ENCODE peak calls at places on chromosomes 7 and 10, in five cellular contexts. N is right lobe of liver, Y is K562, L is cardiac muscle cell, O is IMR-90. K is an unnamed sample.

GRCh38 chr7:17917842-17918241 is 22.5 kb downstream of the SNX13 start:
- DNase-seq in N (no peak), Y (no peak), L (no peak), O (no peak), K (no peak)

GRCh38 chr7:38831262-38831661 is 77.7 kb downstream of the VPS41 start:
- DNase-seq in N (no peak), Y (no peak), L (no peak), O (no peak), K (no peak)

GRCh38 chr10:6347391-6347951 is 144.7 kb downstream of the PFKFB3 start:
- DNase-seq in N (no peak), Y (no peak), L (no peak), O (peak; percentile 7), K (no peak)

GRCh38 chr7:513521-514166 is 6.0 kb downstream of the PDGFA start:
- DNase-seq in N (no peak), Y (no peak), L (no peak), O (peak; percentile 54), K (no peak)

GRCh38 chr10:112585052-112585451 is 138.0 kb downstream of the VTI1A start:
- DNase-seq in N (no peak), Y (no peak), L (no peak), O (peak; percentile 37), K (no peak)

GRCh38 chr10:21195149-21195731 is 298.1 kb upstream of the NEBL start:
- DNase-seq in N (no peak), Y (no peak), L (no peak), O (no peak), K (no peak)

GRCh38 chr7:43716598-43716997 is 12.7 kb downstream of the COA1 start:
- DNase-seq in N (no peak), Y (no peak), L (no peak), O (no peak), K (no peak)

GRCh38 chr7:98086231-98086855 is 20.3 kb upstream of the LMTK2 start:
- DNase-seq in N (peak; percentile 61), Y (no peak), L (no peak), O (no peak), K (peak; percentile 93)

GRCh38 chr10:16809074-16809718 is 8.0 kb downstream of the RSU1 start:
- DNase-seq in N (peak; percentile 35), Y (peak; percentile 58), L (peak; percentile 28), O (peak; percentile 36), K (peak; percentile 64)

GRCh38 chr7:46368871-46369270 is 447.8 kb upstream of the IGFBP3 start:
- DNase-seq in N (no peak), Y (no peak), L (no peak), O (no peak), K (no peak)

GRCh38 chr10:48517911-48518321 is 87.0 kb downstream of the ARHGAP22 start:
- DNase-seq in N (no peak), Y (no peak), L (no peak), O (no peak), K (peak; percentile 44)

GRCh38 chr10:29949411-29950011 is 109.9 kb downstream of the JCAD start:
- DNase-seq in N (no peak), Y (no peak), L (no peak), O (peak; percentile 98), K (no peak)

GRCh38 chr7:83072576-83073517 is 89.8 kb downstream of the PCLO start:
- DNase-seq in N (no peak), Y (no peak), L (peak; percentile 12), O (no peak), K (no peak)

GRCh38 chr7:112204072-112204775 is 2.0 kb downstream of the DOCK4 start:
- DNase-seq in N (no peak), Y (no peak), L (no peak), O (no peak), K (no peak)

GRCh38 chr10:6755891-6756460 is 175.9 kb upstream of the PRKCQ start:
- DNase-seq in N (no peak), Y (no peak), L (no peak), O (peak; percentile 87), K (no peak)

GRCh38 chr7:70627488-70627887 is 504.5 kb upstream of the GALNT17 start:
- DNase-seq in N (no peak), Y (no peak), L (no peak), O (no peak), K (no peak)

GRCh38 chr10:3514691-3515090 is 270.3 kb downstream of the KLF6 start:
- DNase-seq in N (no peak), Y (no peak), L (no peak), O (no peak), K (no peak)

GRCh38 chr10:3511483-3511882 is 273.5 kb downstream of the KLF6 start:
- DNase-seq in N (no peak), Y (no peak), L (peak; percentile 22), O (no peak), K (no peak)

GRCh38 chr10:3509355-3509754 is 275.7 kb downstream of the KLF6 start:
- DNase-seq in N (no peak), Y (no peak), L (no peak), O (no peak), K (no peak)

GRCh38 chr10:3510741-3511140 is 274.3 kb downstream of the KLF6 start:
- DNase-seq in N (no peak), Y (no peak), L (no peak), O (no peak), K (peak; percentile 40)

DNA sequence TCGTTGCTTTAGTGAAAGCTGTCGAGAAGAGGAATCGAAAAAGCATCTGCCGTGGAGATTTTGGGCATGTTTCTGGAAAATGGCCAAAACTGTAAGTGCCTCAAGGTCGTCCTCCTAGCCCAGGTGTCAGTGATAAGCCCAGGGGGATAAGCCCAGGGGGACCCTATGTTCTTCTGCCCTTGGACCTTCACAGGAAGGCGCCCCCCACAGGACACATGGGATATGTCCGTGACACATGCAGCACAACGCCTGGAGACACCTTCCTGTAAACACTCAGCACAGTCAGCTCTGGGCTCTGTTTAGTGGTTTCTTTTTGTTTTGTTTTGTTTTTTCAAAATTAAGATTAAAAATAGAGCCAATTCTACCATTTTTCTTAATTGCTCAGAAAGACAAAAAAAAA is 272.7 kb downstream of the KLF6 start:
- DNase-seq in N (no peak), Y (no peak), L (no peak), O (no peak), K (no peak)
- TF ChIP-seq CTCF in N (no peak), Y (no peak), L (peak; percentile 12), O (no peak), K (no peak)

DNA sequence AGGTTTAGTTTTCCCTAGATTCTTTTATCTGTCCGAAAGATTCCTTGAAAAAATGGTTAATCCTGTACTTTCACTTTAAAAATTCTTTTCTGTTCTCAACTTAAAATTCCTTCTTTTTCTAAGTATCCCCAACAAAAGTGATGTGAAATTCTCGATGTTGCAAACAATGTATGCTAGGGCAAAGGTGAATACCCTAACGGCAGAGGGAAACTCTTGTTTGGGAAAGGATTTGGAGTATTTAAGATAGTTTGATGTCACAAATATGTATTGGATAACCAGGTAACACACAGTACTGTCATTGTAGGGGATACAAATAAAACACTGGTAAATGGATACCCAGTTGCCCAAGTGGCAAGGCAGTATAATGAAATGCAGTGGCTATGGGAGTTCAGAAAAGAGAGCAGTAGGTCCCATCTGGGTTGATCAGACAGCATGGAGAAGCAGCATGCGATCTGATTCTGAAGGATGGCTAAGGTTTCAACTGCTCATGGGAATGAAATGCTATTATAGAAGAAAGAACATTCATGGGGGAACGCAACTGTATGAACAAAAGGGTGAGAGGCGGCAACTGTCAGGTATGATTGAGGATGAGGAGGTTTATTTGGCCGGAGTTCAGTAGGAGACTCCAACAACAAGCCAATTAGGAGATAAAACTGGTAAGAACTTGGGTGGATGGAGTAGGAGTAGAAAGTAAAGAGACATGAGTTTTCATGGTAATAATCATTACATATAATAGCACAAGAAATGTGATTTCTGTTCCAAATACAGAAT is 3.2 kb upstream of the EPC1 start:
- DNase-seq in N (no peak), Y (no peak), L (no peak), O (no peak), K (no peak)
- H3K27ac ChIP-seq in N (no peak overlapping the region), Y (no peak overlapping the region), L (no peak overlapping the region), O (no peak overlapping the region), K (no peak overlapping the region)

GRCh38 chr10:8213735-8214134 is 159.2 kb downstream of the GATA3 start:
- DNase-seq in N (no peak), Y (no peak), L (no peak), O (no peak), K (no peak)
- TF ChIP-seq CTCF in N (no peak), Y (no peak), L (no peak), O (no peak), K (no peak)

GRCh38 chr7:22722596-22722995 is 4.4 kb upstream of the IL6 start:
- DNase-seq in N (no peak), Y (no peak), L (no peak), O (no peak), K (no peak)

GRCh38 chr7:22723642-22724041 is 3.4 kb upstream of the IL6 start:
- DNase-seq in N (no peak), Y (peak; percentile 2), L (no peak), O (no peak), K (no peak)

GRCh38 chr7:22723171-22723601 is 3.8 kb upstream of the IL6 start:
- DNase-seq in N (peak; percentile 83), Y (peak; percentile 8), L (peak; percentile 46), O (peak; percentile 47), K (no peak)

GRCh38 chr7:22718911-22719420 is 8.0 kb upstream of the IL6 start:
- DNase-seq in N (no peak), Y (peak; percentile 4), L (no peak), O (no peak), K (no peak)

DNA sequence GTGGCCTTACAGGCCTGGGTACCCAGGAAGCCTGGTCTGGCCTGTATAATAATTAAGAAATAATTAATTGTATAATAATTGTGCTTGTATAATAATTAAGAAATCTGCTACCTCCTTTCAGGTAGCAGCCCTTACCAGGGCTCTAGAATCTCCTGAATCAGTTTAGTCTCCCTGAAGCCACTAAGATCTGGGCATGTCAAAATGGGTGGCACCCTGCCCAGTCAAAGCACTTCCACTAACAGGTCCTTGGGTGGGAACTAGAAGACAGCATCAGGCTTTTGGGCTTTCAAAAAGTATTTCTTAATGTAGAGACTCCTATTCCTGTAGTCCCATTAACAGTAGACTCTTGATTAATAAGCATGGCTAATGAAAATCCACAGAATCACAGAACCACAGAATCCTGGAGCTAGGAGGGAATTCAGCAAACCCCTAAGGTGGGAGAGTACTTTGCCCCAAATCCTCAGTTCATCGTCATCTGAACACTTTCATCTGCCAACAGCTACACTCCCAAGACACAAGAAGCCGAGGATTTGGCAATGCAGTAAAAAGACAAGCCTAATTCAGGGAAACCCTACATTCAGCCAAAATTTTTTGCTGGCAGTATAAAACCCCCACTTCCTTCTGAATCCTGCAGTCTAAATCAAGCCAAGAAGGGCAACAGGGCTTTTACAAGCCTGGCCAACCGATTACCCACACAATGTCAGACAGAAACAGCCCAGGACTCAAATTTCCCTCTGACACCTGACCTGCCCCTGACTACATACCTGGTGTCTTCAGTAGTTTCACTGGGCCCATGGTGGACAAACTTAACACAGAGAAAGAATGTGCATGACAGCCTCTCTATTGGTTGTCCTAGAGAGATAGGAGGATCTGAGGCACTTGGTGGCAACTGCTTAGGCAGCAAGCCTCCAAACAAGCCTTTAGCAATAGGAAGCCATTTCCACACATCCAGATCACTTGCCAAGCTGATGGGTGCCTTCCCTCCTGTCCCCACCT is 5.9 kb upstream of the IL6 start:
- DNase-seq in N (no peak), Y (peak; percentile 3), L (no peak), O (no peak), K (no peak)
- H3K27ac ChIP-seq in N (no peak overlapping the region), Y (no peak overlapping the region), L (no peak overlapping the region), O (no peak overlapping the region), K (no peak overlapping the region)

GRCh38 chr10:116737582-116738358 is 4.6 kb downstream of the HSPA12A start:
- DNase-seq in N (no peak), Y (no peak), L (no peak), O (no peak), K (no peak)
- TF ChIP-seq CTCF in N (no peak), Y (peak; percentile 15), L (peak; percentile 32), O (peak; percentile 36), K (no peak)